ENCODE peak calls at places on chromosomes 7 and 10, in four cellular contexts. J is NCI-H1092 treated with DMSO at 0.1 percent for 48 hours, B is Kasumi-1, I is A549. C is an unnamed sample.

GRCh38 chr10:6383099-6383812 is 180.5 kb downstream of the PFKFB3 start:
- DNase-seq in I (no peak), J (no peak), B (no peak), C (no peak)

GRCh38 chr7:99011341-99011705 is 132.6 kb downstream of the SMURF1 start:
- DNase-seq in I (no peak), J (no peak), B (no peak), C (no peak)

GRCh38 chr7:16905300-16906044 is 23.7 kb upstream of the AGR3 start:
- DNase-seq in I (peak; percentile 93), B (no peak), J (no peak), C (no peak)

GRCh38 chr7:11786186-11786585 is 45.8 kb downstream of the THSD7A start:
- DNase-seq in B (no peak), J (no peak), I (peak; percentile 90), C (no peak)

GRCh38 chr7:155038335-155038734 is 31.8 kb upstream of the HTR5A start:
- DNase-seq in B (no peak), J (no peak), I (no peak), C (no peak)

GRCh38 chr10:128324058-128324457 is 197.8 kb upstream of the MKI67 start:
- DNase-seq in B (no peak), J (peak; percentile 50), I (peak; percentile 14), C (peak; percentile 5)

GRCh38 chr7:70735313-70735712 is 396.6 kb upstream of the GALNT17 start:
- DNase-seq in B (no peak), I (no peak), J (no peak), C (no peak)

GRCh38 chr10:5888843-5889623 is 660 bp downstream of the ANKRD16 start:
- DNase-seq in B (peak; percentile 48), J (peak; percentile 26), I (peak; percentile 32), C (peak; percentile 30)

GRCh38 chr10:96642973-96643372 is 56.2 kb upstream of the TM9SF3 start:
- DNase-seq in B (peak; percentile 97), I (peak; percentile 51), J (peak; percentile 57), C (peak; percentile 33)

GRCh38 chr7:42661312-42661711 is 250.6 kb downstream of the C7orf25 start:
- DNase-seq in B (no peak), I (peak; percentile 21), J (no peak), C (no peak)

GRCh38 chr7:131327049-131327625 is 539 bp upstream of the MKLN1 start:
- DNase-seq in J (no peak), I (peak; percentile 77), B (peak; percentile 68), C (no peak)

GRCh38 chr7:102989161-102989560 is 76.4 kb downstream of the LRRC17 start:
- DNase-seq in B (no peak), I (no peak), J (no peak), C (no peak)

GRCh38 chr7:106421181-106421762 is 136.5 kb upstream of the NAMPT start:
- DNase-seq in J (peak; percentile 66), I (no peak), B (peak; percentile 83), C (peak; percentile 30)

GRCh38 chr7:4072161-4072925 is 609.8 kb upstream of the FOXK1 start:
- DNase-seq in I (no peak), J (no peak), B (no peak), C (no peak)

C was measured in SHP77.